ENCODE peak calls at places on chromosomes 12 and 14, in five cellular contexts. R is H1, U is K562, P is GM12878, I is HepG2. D is an unnamed sample.

GRCh38 chr12:57626111-57626928 is 6.7 kb downstream of the B4GALNT1 start:
- DNase-seq in I (no peak), U (no peak), R (no peak), P (no peak), D (no peak)

GRCh38 chr12:91346827-91347226 is 164.2 kb upstream of the DCN start:
- DNase-seq in R (no peak), I (no peak), U (no peak), P (no peak), D (no peak)

GRCh38 chr12:50201987-50202521 is 34.9 kb upstream of the CERS5 start:
- DNase-seq in U (no peak), I (no peak), R (no peak), P (no peak), D (peak)

GRCh38 chr12:28114488-28114887 is 75.8 kb upstream of the CCDC91 start:
- DNase-seq in P (no peak), U (no peak), I (no peak), R (no peak), D (no peak)

GRCh38 chr14:55957950-55958349 is 160.3 kb upstream of the PELI2 start:
- DNase-seq in U (no peak), R (peak), I (no peak), P (no peak), D (no peak)

GRCh38 chr12:130537051-130537450 is 179.0 kb downstream of the RIMBP2 start:
- DNase-seq in R (no peak), U (no peak), P (no peak), I (no peak), D (no peak)

GRCh38 chr14:66530526-66530925 is 22.6 kb downstream of the GPHN start:
- DNase-seq in I (no peak), U (no peak), R (no peak), P (no peak), D (no peak)

GRCh38 chr12:52584156-52584682 is 10.6 kb upstream of the KRT74 start:
- DNase-seq in R (no peak), P (no peak), U (no peak), I (no peak), D (no peak)

GRCh38 chr12:45284096-45284901 is 68.4 kb downstream of the ANO6 start:
- DNase-seq in I (peak), R (no peak), U (no peak), P (no peak), D (no peak)

GRCh38 chr14:94460631-94461416 is 8.2 kb upstream of the SERPINA11 start:
- DNase-seq in U (no peak), R (no peak), P (no peak), I (no peak), D (no peak)

GRCh38 chr14:23028800-23029199 is 5.9 kb downstream of the PSMB5 start:
- DNase-seq in R (no peak), P (no peak), U (no peak), I (no peak), D (no peak)

GRCh38 chr14:68195126-68195525 is 375.5 kb downstream of the RAD51B start:
- DNase-seq in I (peak), U (no peak), P (no peak), R (no peak), D (no peak)

GRCh38 chr12:109626378-109627115 is 53.0 kb downstream of the MVK start:
- DNase-seq in U (no peak), R (no peak), I (no peak), P (no peak), D (no peak)

GRCh38 chr12:110537605-110538409 is 35.7 kb downstream of the RAD9B start:
- DNase-seq in R (no peak), U (no peak), P (no peak), I (no peak), D (no peak)

GRCh38 chr12:12811343-12811742 is 1.8 kb upstream of the DDX47 start:
- DNase-seq in I (no peak), U (no peak), P (no peak), R (no peak), D (no peak)

GRCh38 chr12:64461634-64462414 is 9.9 kb downstream of the TBK1 start:
- DNase-seq in R (no peak), U (no peak), I (peak), P (no peak), D (no peak)

GRCh38 chr12:24902521-24903304 is 46.2 kb downstream of the BCAT1 start:
- DNase-seq in P (no peak), U (no peak), R (no peak), I (no peak), D (no peak)

GRCh38 chr14:36717363-36717762 is 55.7 kb downstream of the PAX9 start:
- DNase-seq in I (peak), R (peak), P (no peak), U (no peak), D (no peak)
- TF ChIP-seq ZNF274 in I (no peak), R (no peak), P (no peak), U (no peak), D (no peak)

GRCh38 chr12:76259660-76260389 is 88.4 kb downstream of the BBS10 start:
- DNase-seq in P (no peak), I (no peak), U (no peak), R (no peak), D (no peak)
- TF ChIP-seq SIN3A in P (no peak), I (no peak), U (no peak), R (no peak), D (no peak)

GRCh38 chr12:46901464-46902205 is 75.8 kb upstream of the SLC38A4 start:
- DNase-seq in P (no peak), U (no peak), R (no peak), I (no peak), D (no peak)

GRCh38 chr12:46903058-46903457 is 77.3 kb upstream of the SLC38A4 start:
- DNase-seq in U (no peak), I (no peak), P (no peak), R (no peak), D (no peak)

GRCh38 chr12:46900734-46901463 is 75.1 kb upstream of the SLC38A4 start:
- DNase-seq in P (no peak), I (no peak), U (no peak), R (no peak), D (no peak)

GRCh38 chr12:46907791-46908190 is 82.0 kb upstream of the SLC38A4 start:
- DNase-seq in I (no peak), R (no peak), U (no peak), P (no peak), D (no peak)

DNA sequence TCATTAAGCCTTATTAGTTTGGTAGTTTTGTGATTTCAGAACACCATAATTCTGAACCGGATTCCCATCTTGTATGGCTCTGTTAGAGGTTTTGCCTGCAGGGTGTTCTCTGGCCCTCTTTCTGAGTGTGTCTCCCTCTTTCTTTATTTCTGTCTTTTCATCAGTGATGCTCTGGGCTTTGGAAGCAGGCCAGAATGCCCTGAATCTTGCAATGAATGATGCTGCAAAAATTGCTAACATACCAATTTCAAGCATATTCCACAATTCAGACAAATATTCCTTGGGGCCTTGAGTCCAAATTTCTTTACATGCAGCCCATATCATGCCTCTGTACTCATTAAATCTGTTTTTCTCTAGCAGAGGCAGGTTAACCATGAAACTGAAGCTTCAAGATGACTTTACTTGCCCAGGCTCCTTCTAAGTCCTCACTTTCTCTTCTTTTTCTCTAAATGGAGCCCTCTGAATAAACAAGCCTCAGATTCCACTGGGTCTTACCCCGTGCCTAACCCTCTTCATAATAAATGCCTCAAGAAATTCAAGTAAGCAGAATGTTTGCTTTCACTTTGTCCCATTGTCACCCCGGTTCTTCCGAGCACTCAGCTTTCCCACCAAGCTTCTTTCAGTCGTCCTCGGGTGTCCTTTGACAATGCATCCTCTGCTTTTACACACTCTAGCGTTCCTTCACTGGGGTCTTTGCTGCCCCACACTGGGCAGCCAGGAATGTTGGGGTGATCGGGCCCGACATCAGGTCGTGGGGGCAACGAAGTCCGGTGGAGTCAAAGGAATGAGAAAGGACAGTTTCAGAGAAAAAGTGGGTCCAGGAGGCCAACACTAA is 78.8 kb upstream of the SLC38A4 start:
- DNase-seq in U (no peak), I (no peak), R (no peak), P (no peak), D (no peak)
- TF ChIP-seq ZNF274 in U (no peak), I (no peak), R (no peak), P (no peak), D (no peak)

DNA sequence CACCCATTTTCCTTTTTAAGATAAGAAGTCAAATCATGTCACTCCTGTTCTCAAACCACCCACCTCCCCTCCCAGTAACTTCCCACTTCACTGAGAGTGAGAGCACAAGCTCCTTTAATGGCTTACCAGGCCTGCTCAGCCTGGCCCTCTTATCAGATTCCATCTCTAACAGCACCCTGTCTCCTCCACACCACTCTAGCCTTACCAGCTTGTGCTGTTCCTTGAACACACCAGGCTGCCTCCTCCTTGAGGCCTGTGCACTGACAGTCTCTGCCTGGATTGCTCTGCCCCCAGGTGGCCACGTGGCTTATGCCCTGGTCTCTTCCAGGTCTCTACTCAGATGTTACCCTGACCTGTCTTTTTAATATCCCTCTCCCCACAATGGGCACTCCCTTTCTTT is 40.1 kb upstream of the EVL start:
- DNase-seq in P (no peak), I (peak), R (peak), U (peak), D (peak)
- TF ChIP-seq SIN3A in P (no peak), I (no peak), R (no peak), U (no peak), D (no peak)

GRCh38 chr12:5908251-5908650 is 36.8 kb downstream of the ANO2 start:
- DNase-seq in I (no peak), P (no peak), R (no peak), U (no peak), D (no peak)

GRCh38 chr12:5912437-5913334 is 32.4 kb downstream of the ANO2 start:
- DNase-seq in I (no peak), U (peak), R (peak), P (no peak), D (no peak)

GRCh38 chr12:5912011-5912410 is 33.0 kb downstream of the ANO2 start:
- DNase-seq in I (no peak), P (no peak), U (no peak), R (no peak), D (no peak)

GRCh38 chr12:5909560-5909959 is 35.5 kb downstream of the ANO2 start:
- DNase-seq in R (no peak), P (no peak), I (no peak), U (no peak), D (no peak)

DNA sequence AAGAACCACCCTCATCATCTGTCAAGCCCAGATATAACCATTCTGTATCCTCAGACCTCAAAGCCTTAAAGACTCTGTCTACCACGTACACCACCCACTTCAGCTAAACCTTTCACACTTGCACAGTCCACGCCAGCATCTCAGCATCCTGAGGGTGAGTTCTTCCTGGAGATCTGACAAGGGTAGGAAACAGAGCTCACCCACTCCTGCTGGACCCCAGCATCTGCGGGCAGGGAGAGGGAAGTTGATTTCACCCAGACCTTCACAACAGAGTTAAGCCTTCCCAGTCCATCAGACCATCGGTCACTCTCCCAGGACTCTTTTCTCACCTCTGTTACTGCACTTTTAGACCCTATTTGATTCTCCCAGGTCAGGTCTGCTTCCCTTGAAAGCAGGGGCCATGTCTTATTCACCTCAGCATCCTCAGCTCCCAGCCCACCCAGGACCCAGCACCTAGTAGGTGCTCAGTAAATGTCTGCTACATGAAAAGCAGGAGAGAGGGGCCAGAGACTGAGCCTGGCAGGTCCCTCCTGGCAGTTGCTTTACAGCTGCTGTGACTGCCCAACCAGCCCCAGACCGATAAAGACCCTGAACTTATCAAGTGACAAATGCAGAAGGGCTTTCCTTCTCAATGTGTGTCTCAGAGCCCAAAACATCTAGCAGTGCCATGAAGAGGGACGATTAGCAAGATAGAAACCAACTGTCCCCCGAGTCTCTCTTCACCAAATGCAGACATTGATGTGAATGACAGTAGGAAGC is 34.1 kb downstream of the ANO2 start:
- DNase-seq in I (no peak), U (no peak), R (no peak), P (no peak), D (no peak)
- TF ChIP-seq ZNF274 in I (no peak), U (no peak), R (no peak), P (no peak), D (no peak)

GRCh38 chr12:120835304-120835612 is 68.9 kb downstream of the SPPL3 start:
- DNase-seq in P (no peak), I (no peak), R (no peak), U (no peak), D (no peak)

GRCh38 chr12:120833849-120834248 is 70.3 kb downstream of the SPPL3 start:
- DNase-seq in U (no peak), I (no peak), R (no peak), P (no peak), D (no peak)

GRCh38 chr12:120835657-120836056 is 68.5 kb downstream of the SPPL3 start:
- DNase-seq in P (no peak), I (no peak), R (no peak), U (no peak), D (no peak)

GRCh38 chr12:120836119-120836684 is 68.0 kb downstream of the SPPL3 start:
- DNase-seq in P (no peak), U (no peak), R (no peak), I (no peak), D (no peak)

DNA sequence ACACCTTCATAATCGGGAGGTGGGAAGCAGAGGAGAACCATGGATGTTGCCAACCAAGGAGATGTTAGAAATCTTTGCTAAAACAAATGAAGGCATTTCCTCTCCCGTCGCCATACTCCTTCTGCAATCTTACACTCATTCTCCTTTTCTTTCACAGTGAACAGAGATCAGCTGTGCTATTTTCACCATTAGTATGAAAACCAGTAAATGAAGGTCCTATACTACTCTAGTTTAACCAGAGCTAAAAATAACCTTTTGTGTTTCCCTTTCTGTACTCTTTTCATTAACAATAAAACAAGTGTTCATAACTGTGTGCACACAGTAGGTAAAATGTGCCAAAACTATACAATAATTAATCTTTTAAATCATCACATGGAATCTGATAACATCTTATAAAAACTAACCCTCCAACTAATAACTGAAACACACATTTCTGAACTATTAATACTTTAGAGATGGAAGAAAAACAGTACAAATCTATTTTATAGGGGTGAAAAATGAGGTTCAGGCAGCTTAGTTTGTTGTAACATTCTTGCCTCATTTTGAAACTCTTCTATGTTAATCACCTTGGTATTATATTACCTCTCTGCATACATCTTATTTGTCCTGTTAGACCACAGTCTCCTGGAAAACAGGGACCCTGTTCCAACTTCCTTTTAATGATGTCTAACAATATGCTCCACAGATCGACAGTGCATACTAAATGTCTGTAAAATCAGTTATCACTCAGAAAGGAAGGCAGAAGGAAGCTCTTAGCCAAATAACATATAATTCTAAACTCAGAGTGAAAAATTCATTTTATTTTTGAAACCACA is 69.5 kb downstream of the SPPL3 start:
- DNase-seq in R (no peak), P (no peak), I (no peak), U (no peak), D (no peak)
- TF ChIP-seq SIN3A in R (no peak), P (no peak), I (no peak), U (no peak), D (no peak)

GRCh38 chr12:68559984-68560822 is 50.5 kb upstream of the RAP1B start:
- DNase-seq in I (no peak), P (no peak), U (peak), R (no peak), D (no peak)

GRCh38 chr12:68560823-68561422 is 49.8 kb upstream of the RAP1B start:
- DNase-seq in U (no peak), I (no peak), R (no peak), P (no peak), D (no peak)

GRCh38 chr12:68561830-68562229 is 48.9 kb upstream of the RAP1B start:
- DNase-seq in U (peak), P (no peak), I (no peak), R (no peak), D (no peak)

GRCh38 chr12:68559246-68559645 is 51.5 kb upstream of the RAP1B start:
- DNase-seq in U (peak), I (no peak), R (no peak), P (no peak), D (no peak)

DNA sequence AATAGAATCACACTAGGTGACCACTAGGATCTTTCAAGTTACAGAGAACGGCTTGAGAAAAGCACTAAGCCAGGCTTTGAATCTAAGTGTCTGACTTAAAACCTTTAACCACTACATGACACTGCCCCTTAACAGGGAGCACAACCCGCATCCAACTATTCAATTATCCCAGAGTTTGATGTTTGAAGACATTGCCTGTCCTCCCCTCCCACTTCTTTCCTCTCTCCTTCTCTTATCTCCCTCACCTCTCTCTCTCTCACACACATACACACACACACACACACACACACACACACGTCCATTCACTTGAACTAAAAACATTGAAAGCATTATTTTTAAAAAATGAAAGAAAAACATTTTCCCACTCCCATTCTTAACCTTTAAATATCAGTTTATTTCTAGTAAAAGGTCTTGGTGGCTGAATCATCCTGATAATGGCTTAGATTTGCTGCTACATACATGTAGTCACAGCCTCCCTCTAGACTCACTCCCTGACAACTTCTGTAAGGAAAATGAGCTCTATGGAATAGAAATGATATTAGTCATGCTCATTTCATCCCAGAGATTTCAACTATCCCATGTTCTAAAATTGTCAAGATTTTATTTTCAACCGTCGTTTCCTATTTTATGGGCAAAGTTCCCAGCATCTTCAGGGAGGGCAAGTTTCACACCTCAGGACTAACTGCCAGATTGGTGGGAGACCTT is 53.5 kb upstream of the RAP1B start:
- DNase-seq in P (no peak), I (no peak), R (no peak), U (peak), D (no peak)
- TF ChIP-seq ZNF274 in P (no peak), I (no peak), R (no peak), U (no peak), D (no peak)

GRCh38 chr12:1948883-1949282 is 30.4 kb upstream of the CACNA2D4 start:
- DNase-seq in P (no peak), U (no peak), I (no peak), R (no peak), D (no peak)
- TF ChIP-seq SIN3A in P (no peak), U (no peak), I (no peak), R (no peak), D (no peak)

GRCh38 chr12:95949801-95950206 is 6.7 kb downstream of the AMDHD1 start:
- DNase-seq in R (no peak), U (no peak), I (peak), P (no peak), D (no peak)

GRCh38 chr12:95953000-95953399 is 9.9 kb downstream of the AMDHD1 start:
- DNase-seq in I (no peak), P (no peak), U (no peak), R (no peak), D (no peak)

GRCh38 chr12:95956557-95957145 is 13.5 kb downstream of the AMDHD1 start:
- DNase-seq in I (no peak), U (no peak), R (no peak), P (no peak), D (no peak)

GRCh38 chr12:95955549-95956159 is 12.5 kb downstream of the AMDHD1 start:
- DNase-seq in R (no peak), U (no peak), I (peak), P (no peak), D (no peak)

GRCh38 chr12:95951515-95951914 is 8.4 kb downstream of the AMDHD1 start:
- DNase-seq in I (no peak), R (no peak), U (no peak), P (no peak), D (no peak)
- TF ChIP-seq ZNF274 in I (no peak), R (no peak), U (no peak), P (no peak), D (no peak)

GRCh38 chr12:108567974-108568652 is 5.7 kb downstream of the ISCU start:
- DNase-seq in P (peak), U (no peak), I (no peak), R (no peak), D (no peak)
- TF ChIP-seq SIN3A in P (no peak), U (no peak), I (no peak), R (no peak), D (no peak)

D was measured in HCT116.